ENCODE peak calls at places on chromosomes 4 and X, in five cellular contexts. X, L, S, E and R are unnamed samples.

GRCh38 chr4:156575430-156576073 is 396.0 kb downstream of the PDGFC start:
- DNase-seq in E (no peak), L (peak; percentile 38), X (no peak), S (peak; percentile 52), R (no peak)

GRCh38 chr4:6128221-6128871 is 72.0 kb downstream of the JAKMIP1 start:
- DNase-seq in L (no peak), S (no peak), E (no peak), X (no peak), R (no peak)

GRCh38 chr4:115274545-115274944 is 161.1 kb upstream of the NDST4 start:
- DNase-seq in L (no peak), X (no peak), E (no peak), S (no peak), R (no peak)

GRCh38 chr4:68209003-68209402 is 36.5 kb downstream of the TMPRSS11B start:
- DNase-seq in S (no peak), X (no peak), E (no peak), L (peak; percentile 1), R (peak; percentile 1)

GRCh38 chr4:2927016-2927695 is 36.0 kb downstream of the NOP14 start:
- DNase-seq in S (no peak), E (peak; percentile 19), X (no peak), L (no peak), R (no peak)

GRCh38 chr4:100081511-100081910 is 108.8 kb downstream of the DDIT4L start:
- DNase-seq in X (no peak), E (no peak), L (no peak), S (peak; percentile 30), R (no peak)

GRCh38 chr4:94446386-94446785 is 5.4 kb upstream of the PDLIM5 start:
- DNase-seq in X (no peak), S (peak; percentile 96), E (no peak), L (peak; percentile 91), R (peak; percentile 98)

GRCh38 chrX:7170903-7171302 is 22.9 kb upstream of the PUDP start:
- DNase-seq in E (no peak), L (no peak), S (no peak), X (no peak), R (no peak)

GRCh38 chr4:4386736-4387392 is at the start of gene NSG1:
- DNase-seq in S (peak; percentile 22), E (peak; percentile 78), L (peak; percentile 60), X (no peak), R (peak; percentile 11)

GRCh38 chr4:166091914-166092510 is 219.0 kb downstream of the TLL1 start:
- DNase-seq in E (no peak), S (peak; percentile 57), L (peak; percentile 66), X (no peak), R (peak; percentile 68)

GRCh38 chr4:71260544-71260943 is 78.3 kb upstream of the SLC4A4 start:
- DNase-seq in E (no peak), S (no peak), X (no peak), L (no peak), R (no peak)

GRCh38 chr4:44632089-44632488 is 19.3 kb downstream of the YIPF7 start:
- DNase-seq in S (no peak), E (no peak), X (no peak), L (peak; percentile 1), R (no peak)

GRCh38 chrX:139924069-139924695 is 8.7 kb downstream of the ATP11C start:
- DNase-seq in X (no peak), L (no peak), S (peak; percentile 26), E (no peak), R (no peak)

GRCh38 chr4:78356251-78356650 is 195.3 kb upstream of the ANXA3 start:
- DNase-seq in S (no peak), L (no peak), E (no peak), X (no peak), R (no peak)

GRCh38 chr4:27836505-27836904 is 975.9 kb downstream of the STIM2 start:
- DNase-seq in E (no peak), S (peak; percentile 67), L (no peak), X (no peak), R (no peak)

GRCh38 chr4:72843466-72843865 is 226.1 kb downstream of the COX18 start:
- DNase-seq in L (peak; percentile 13), E (no peak), X (no peak), S (peak; percentile 72), R (no peak)

GRCh38 chr4:102438396-102438795 is 62.8 kb upstream of the NFKB1 start:
- DNase-seq in L (peak; percentile 71), E (no peak), X (no peak), S (peak; percentile 10), R (peak; percentile 37)

GRCh38 chr4:185513489-185514181 is 21.7 kb downstream of the PDLIM3 start:
- DNase-seq in X (no peak), L (no peak), S (no peak), E (peak; percentile 55), R (no peak)

GRCh38 chr4:164930647-164931046 is 46.8 kb downstream of the TRIM61 start:
- DNase-seq in S (no peak), E (no peak), L (no peak), X (no peak), R (no peak)

GRCh38 chrX:130523460-130524394 is 121.9 kb downstream of the RBMX2 start:
- DNase-seq in L (no peak), S (peak; percentile 8), X (no peak), E (peak; percentile 79), R (no peak)

GRCh38 chr4:122285285-122285684 is 93.5 kb upstream of the ADAD1 start:
- DNase-seq in S (peak; percentile 35), L (peak; percentile 40), X (no peak), E (no peak), R (no peak)

GRCh38 chr4:118026806-118027205 is 7.5 kb upstream of the NDST3 start:
- DNase-seq in E (no peak), X (no peak), S (no peak), L (no peak), R (no peak)

GRCh38 chrX:45134303-45134702 is 66.4 kb downstream of the DIPK2B start:
- DNase-seq in S (no peak), E (peak; percentile 84), L (no peak), X (peak; percentile 17), R (peak; percentile 38)

GRCh38 chrX:150229030-150229429 is 134.1 kb upstream of the MAMLD1 start:
- DNase-seq in E (no peak), S (no peak), L (no peak), X (no peak), R (no peak)

GRCh38 chrX:101417981-101418841 is 10.2 kb downstream of the HNRNPH2 start:
- DNase-seq in X (no peak), S (peak; percentile 62), L (peak; percentile 50), E (peak; percentile 88), R (no peak)

GRCh38 chrX:19800821-19801220 is 86.6 kb downstream of the SH3KBP1 start:
- DNase-seq in S (no peak), E (no peak), X (no peak), L (no peak), R (no peak)

GRCh38 chr4:55038176-55038890 is 87.1 kb downstream of the KDR start:
- DNase-seq in E (peak; percentile 66), S (peak; percentile 4), X (no peak), L (peak; percentile 49), R (peak; percentile 76)

GRCh38 chrX:418927-419729 is 32.4 kb upstream of the PPP2R3B start:
- DNase-seq in L (no peak), E (no peak), S (no peak), X (no peak), R (no peak)

GRCh38 chrX:44507292-44507691 is 35.4 kb downstream of the FUNDC1 start:
- DNase-seq in X (no peak), S (no peak), E (no peak), L (no peak), R (no peak)

GRCh38 chrX:130091976-130092522 is 18.2 kb downstream of the ELF4 start:
- DNase-seq in S (no peak), E (peak; percentile 70), X (peak; percentile 56), L (no peak), R (no peak)